ENCODE peak calls at places on chromosome 1, in seven cellular contexts. Z, H, J, C, U, Q and O are unnamed samples.

GRCh38 chr1:55694297-55694696 is 479.1 kb upstream of the USP24 start:
- DNase-seq in Z (no peak), H (no peak), J (no peak), C (no peak), U (no peak), Q (no peak), O (no peak)

GRCh38 chr1:67586596-67586995 is 98.4 kb upstream of the GADD45A start:
- DNase-seq in Z (no peak), H (no peak), J (peak), C (no peak), U (no peak), Q (no peak), O (no peak)

GRCh38 chr1:154624756-154625643 is 17.0 kb upstream of the ADAR start:
- DNase-seq in Z (no peak), H (no peak), J (peak), C (no peak), U (peak), Q (no peak), O (no peak)

GRCh38 chr1:235883261-235883927 is 16.7 kb upstream of the LYST start:
- DNase-seq in Z (peak), H (peak), J (peak), C (no peak), U (peak), Q (no peak), O (no peak)

GRCh38 chr1:112375701-112376100 is 20.3 kb upstream of the CTTNBP2NL start:
- DNase-seq in Z (no peak), H (no peak), J (no peak), C (no peak), U (no peak), Q (no peak), O (no peak)

GRCh38 chr1:24558902-24559791 is 3.3 kb downstream of the NCMAP start:
- DNase-seq in Z (no peak), H (peak), J (peak), C (no peak), U (peak), Q (no peak), O (no peak)

GRCh38 chr1:179770887-179771502 is 27.9 kb downstream of the FAM163A start:
- DNase-seq in Z (no peak), H (no peak), J (no peak), C (no peak), U (no peak), Q (no peak), O (no peak)

GRCh38 chr1:239814306-239814881 is 277.3 kb upstream of the FMN2 start:
- DNase-seq in Z (no peak), H (no peak), J (peak), C (no peak), U (peak), Q (no peak), O (no peak)

GRCh38 chr1:109547412-109548320 is 749 bp upstream of the GNAI3 start:
- DNase-seq in Z (no peak), H (no peak), J (no peak), C (no peak), U (peak), Q (no peak), O (no peak)

GRCh38 chr1:242467556-242468145 is 56.8 kb downstream of the PLD5 start:
- DNase-seq in Z (no peak), H (peak), J (peak), C (no peak), U (peak), Q (no peak), O (no peak)

GRCh38 chr1:35886606-35887431 is 3.8 kb downstream of the AGO1 start:
- DNase-seq in Z (no peak), H (no peak), J (no peak), C (no peak), U (peak), Q (no peak), O (no peak)

GRCh38 chr1:44677201-44677520 is 2.6 kb downstream of the ARMH1 start:
- DNase-seq in Z (no peak), H (no peak), J (peak), C (no peak), U (peak), Q (no peak), O (no peak)

GRCh38 chr1:165915480-165916395 is 88.3 kb downstream of the UCK2 start:
- DNase-seq in Z (no peak), H (no peak), J (no peak), C (no peak), U (no peak), Q (no peak), O (no peak)

GRCh38 chr1:44237721-44238457 is 24.6 kb downstream of the DMAP1 start:
- DNase-seq in Z (peak), H (no peak), J (peak), C (no peak), U (no peak), Q (peak), O (peak)

GRCh38 chr1:91831132-91831930 is 54.6 kb downstream of the TGFBR3 start:
- DNase-seq in Z (no peak), H (no peak), J (no peak), C (no peak), U (no peak), Q (no peak), O (no peak)

GRCh38 chr1:167881786-167882185 is 32.1 kb downstream of the ADCY10 start:
- DNase-seq in Z (no peak), H (no peak), J (no peak), C (no peak), U (peak), Q (no peak), O (no peak)

GRCh38 chr1:246689409-246689997 is 34.7 kb upstream of the SCCPDH start:
- DNase-seq in Z (peak), H (peak), J (peak), C (no peak), U (peak), Q (no peak), O (peak)

GRCh38 chr1:106022312-106022902 is 1034.1 kb upstream of the PRMT6 start:
- DNase-seq in Z (no peak), H (no peak), J (no peak), C (no peak), U (no peak), Q (no peak), O (no peak)

GRCh38 chr1:154849645-154850131 is 20.4 kb downstream of the KCNN3 start:
- DNase-seq in Z (peak), H (no peak), J (no peak), C (no peak), U (peak), Q (no peak), O (no peak)

GRCh38 chr1:197441990-197442389 is 173.9 kb downstream of the CRB1 start:
- DNase-seq in Z (no peak), H (no peak), J (no peak), C (no peak), U (no peak), Q (no peak), O (no peak)

GRCh38 chr1:36755313-36756230 is 272.9 kb upstream of the CSF3R start:
- DNase-seq in Z (peak), H (no peak), J (no peak), C (no peak), U (no peak), Q (no peak), O (no peak)

GRCh38 chr1:234899041-234899787 is 229.4 kb downstream of the TOMM20 start:
- DNase-seq in Z (no peak), H (no peak), J (peak), C (no peak), U (peak), Q (no peak), O (no peak)

GRCh38 chr1:198199105-198199504 is 42.3 kb downstream of the NEK7 start:
- DNase-seq in Z (no peak), H (no peak), J (no peak), C (no peak), U (no peak), Q (no peak), O (no peak)

GRCh38 chr1:25068829-25069228 is 138.8 kb upstream of the RUNX3 start:
- DNase-seq in Z (peak), H (no peak), J (no peak), C (no peak), U (no peak), Q (no peak), O (no peak)

GRCh38 chr1:147243228-147243685 is 773 bp downstream of the CHD1L start:
- DNase-seq in Z (no peak), H (peak), J (peak), C (no peak), U (peak), Q (no peak), O (peak)

GRCh38 chr1:152479792-152480595 is 30.6 kb upstream of the LCE5A start:
- DNase-seq in Z (no peak), H (no peak), J (peak), C (peak), U (peak), Q (peak), O (peak)

GRCh38 chr1:30750751-30751291 is 6.8 kb downstream of the LAPTM5 start:
- DNase-seq in Z (no peak), H (no peak), J (no peak), C (no peak), U (no peak), Q (no peak), O (no peak)